ENCODE peak calls at places on chromosomes 13 and 19, in ten cellular contexts. G, H, D, L, W, K, S, T, I and Z are unnamed samples.

GRCh38 chr13:109369357-109370052 is 416.9 kb downstream of the IRS2 start:
- DNase-seq in G (peak; percentile 73), H (no peak), D (no peak), L (no peak), W (no peak), K (no peak), S (no peak), T (no peak), I (no peak), Z (no peak)

GRCh38 chr19:10209305-10209704 is 14.6 kb upstream of the DNMT1 start:
- DNase-seq in G (no peak), H (no peak), D (no peak), L (peak; percentile 74), W (no peak), K (no peak), S (no peak), T (peak; percentile 43), I (no peak), Z (peak; percentile 59)

GRCh38 chr13:80251403-80251802 is 89.5 kb downstream of the SPRY2 start:
- DNase-seq in G (no peak), H (no peak), D (peak; percentile 11), L (peak; percentile 34), W (no peak), K (peak; percentile 4), S (no peak), T (peak; percentile 52), I (peak; percentile 11), Z (peak; percentile 23)

GRCh38 chr13:93413972-93414717 is 187.5 kb downstream of the GPC6 start:
- DNase-seq in G (no peak), H (no peak), D (peak; percentile 58), L (no peak), W (no peak), K (no peak), S (no peak), T (peak; percentile 8), I (no peak), Z (no peak)

GRCh38 chr19:19256072-19256969 is 16.8 kb downstream of the TM6SF2 start:
- DNase-seq in G (no peak), H (no peak), D (peak; percentile 70), L (no peak), W (no peak), K (no peak), S (no peak), T (no peak), I (no peak), Z (no peak)

GRCh38 chr19:37551123-37551993 is 43.2 kb downstream of the ZNF571 start:
- DNase-seq in G (no peak), H (no peak), D (peak; percentile 58), L (no peak), W (peak; percentile 55), K (peak; percentile 7), S (no peak), T (peak; percentile 61), I (peak; percentile 47), Z (peak; percentile 68)

GRCh38 chr19:3175761-3176714 is 2.5 kb upstream of the S1PR4 start:
- DNase-seq in G (no peak), H (peak; percentile 95), D (no peak), L (peak; percentile 91), W (peak; percentile 79), K (no peak), S (no peak), T (no peak), I (no peak), Z (peak; percentile 91)

GRCh38 chr13:91719033-91719432 is 320.6 kb downstream of the GPC5 start:
- DNase-seq in G (no peak), H (no peak), D (no peak), L (no peak), W (no peak), K (no peak), S (no peak), T (peak; percentile 9), I (no peak), Z (no peak)

GRCh38 chr19:53076984-53077383 is 26.2 kb downstream of the ZNF160 start:
- DNase-seq in G (peak; percentile 81), H (peak; percentile 32), D (peak; percentile 97), L (no peak), W (no peak), K (no peak), S (peak; percentile 25), T (peak; percentile 60), I (peak; percentile 63), Z (peak; percentile 15)

GRCh38 chr13:77779461-77780272 is 82.2 kb downstream of the SLAIN1 start:
- DNase-seq in G (no peak), H (peak; percentile 83), D (peak; percentile 76), L (peak; percentile 55), W (peak; percentile 48), K (peak; percentile 55), S (peak; percentile 31), T (peak; percentile 33), I (peak; percentile 59), Z (peak; percentile 75)

GRCh38 chr13:44471686-44472085 is 98.1 kb downstream of the SERP2 start:
- DNase-seq in G (no peak), H (no peak), D (no peak), L (peak; percentile 56), W (no peak), K (no peak), S (no peak), T (peak; percentile 52), I (no peak), Z (peak; percentile 26)

GRCh38 chr19:54216869-54217268 is 5.9 kb downstream of the LILRB3 start:
- DNase-seq in G (no peak), H (no peak), D (no peak), L (no peak), W (peak; percentile 42), K (no peak), S (no peak), T (no peak), I (no peak), Z (no peak)

GRCh38 chr13:50025446-50025845 is 10.2 kb downstream of the KCNRG start:
- DNase-seq in G (no peak), H (no peak), D (no peak), L (no peak), W (no peak), K (no peak), S (no peak), T (no peak), I (no peak), Z (peak; percentile 3)
- H3K4me3 ChIP-seq in G (no peak overlapping the region), H (no peak overlapping the region), D (no peak overlapping the region), L (no peak overlapping the region), W (no peak overlapping the region), K (no peak overlapping the region), S (no peak overlapping the region), T (no peak overlapping the region), I (no peak overlapping the region), Z (no peak overlapping the region)

GRCh38 chr19:45554481-45554880 is 30.1 kb downstream of the OPA3 start:
- DNase-seq in G (no peak), H (no peak), D (no peak), L (no peak), W (no peak), K (no peak), S (no peak), T (no peak), I (no peak), Z (no peak)

GRCh38 chr19:45556835-45557234 is 27.8 kb downstream of the OPA3 start:
- DNase-seq in G (no peak), H (no peak), D (no peak), L (no peak), W (no peak), K (no peak), S (no peak), T (no peak), I (peak; percentile 28), Z (no peak)

GRCh38 chr19:45560038-45560437 is 24.6 kb downstream of the OPA3 start:
- DNase-seq in G (no peak), H (no peak), D (no peak), L (no peak), W (no peak), K (no peak), S (no peak), T (no peak), I (no peak), Z (no peak)

GRCh38 chr19:45560686-45561085 is 23.9 kb downstream of the OPA3 start:
- DNase-seq in G (no peak), H (no peak), D (no peak), L (no peak), W (no peak), K (no peak), S (no peak), T (no peak), I (no peak), Z (no peak)

GRCh38 chr19:45558399-45558878 is 26.2 kb downstream of the OPA3 start:
- DNase-seq in G (peak; percentile 53), H (peak; percentile 65), D (peak; percentile 93), L (no peak), W (peak; percentile 86), K (no peak), S (peak; percentile 34), T (peak; percentile 20), I (peak; percentile 29), Z (no peak)
- TF ChIP-seq CTCF in G (peak; percentile 69), H (peak; percentile 59), D (peak; percentile 88), L (peak; percentile 76), W (peak; percentile 73), K (peak; percentile 65), S (peak; percentile 28), T (peak; percentile 85), I (peak; percentile 62), Z (peak; percentile 63)

DNA sequence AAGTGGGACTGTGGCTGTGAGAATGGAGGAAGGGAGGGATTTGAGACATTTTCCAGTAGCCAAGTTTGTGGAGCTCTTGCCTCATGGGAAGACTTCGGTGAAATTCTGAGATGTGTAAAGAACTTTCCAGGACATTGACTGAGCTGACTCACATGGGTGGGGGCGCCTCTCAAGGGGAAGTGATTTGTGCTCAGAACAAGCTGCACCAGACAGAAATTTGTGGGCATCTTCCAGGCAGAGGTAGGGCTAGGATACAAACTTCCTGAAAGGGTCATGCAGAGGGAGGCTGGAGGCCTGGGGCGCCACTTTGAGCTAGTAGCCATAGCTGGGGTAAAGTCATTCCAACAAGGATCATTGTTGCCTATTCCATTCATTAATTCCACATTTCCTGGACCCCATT is 9.8 kb upstream of the SIGLEC10 start:
- DNase-seq in G (no peak), H (peak; percentile 57), D (no peak), L (no peak), W (no peak), K (no peak), S (no peak), T (no peak), I (no peak), Z (no peak)
- H3K4me3 ChIP-seq in G (no peak overlapping the region), H (no peak overlapping the region), D (no peak overlapping the region), L (no peak overlapping the region), W (no peak overlapping the region), K (no peak overlapping the region), S (no peak overlapping the region), T (no peak overlapping the region), I (no peak overlapping the region), Z (no peak overlapping the region)

DNA sequence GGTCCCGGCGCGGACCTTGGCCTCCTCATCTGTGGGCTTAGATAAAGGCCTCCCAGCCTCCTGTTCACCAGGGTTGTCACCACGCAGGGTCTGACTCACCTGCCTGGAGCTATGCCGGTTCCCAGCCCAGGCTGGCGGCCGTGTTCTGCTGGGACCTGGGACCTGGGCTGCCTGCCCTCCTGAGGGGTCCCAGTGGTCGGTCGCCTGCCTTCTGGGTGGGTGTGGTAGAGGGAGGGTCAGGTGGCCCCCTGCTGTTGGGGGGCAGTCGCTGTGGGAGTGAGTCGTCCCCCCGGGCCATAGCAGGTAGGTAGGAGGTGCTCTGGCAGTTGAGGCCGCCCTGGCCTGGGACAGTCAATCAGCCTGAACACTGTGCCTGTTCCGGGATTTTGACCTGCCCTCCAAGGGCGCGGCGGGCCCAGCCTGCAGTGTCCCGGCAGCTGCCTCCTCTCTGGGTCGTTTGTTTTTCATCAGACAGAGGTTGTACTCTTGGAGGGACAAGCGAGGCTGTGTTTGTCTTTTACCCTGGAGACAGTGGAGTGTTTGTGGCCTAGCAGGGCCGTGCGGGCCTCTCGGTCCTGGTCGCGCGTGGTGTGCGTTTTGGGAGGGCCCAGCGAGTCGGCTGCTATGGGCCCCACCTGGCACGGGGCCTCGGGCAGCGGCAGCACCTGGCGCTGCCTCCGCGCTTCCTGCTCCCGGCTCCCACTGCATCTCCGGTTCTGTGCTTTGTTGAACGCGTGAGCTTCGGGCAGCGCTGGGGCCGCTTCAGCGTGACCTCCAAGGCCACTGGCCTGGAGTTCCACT is 2.6 kb downstream of the ADAT3 start:
- DNase-seq in G (no peak), H (peak; percentile 58), D (no peak), L (peak; percentile 59), W (peak; percentile 90), K (no peak), S (peak; percentile 55), T (no peak), I (no peak), Z (no peak)
- TF ChIP-seq CTCF in G (no peak), H (no peak), D (no peak), L (no peak), W (no peak), K (no peak), S (no peak), T (no peak), I (no peak), Z (no peak)